ENCODE peak calls at places on chromosome 21, in ten cellular contexts. M is RWPE1, U is endothelial cell, R is tibial artery, K is mucosa of descending colon, C is lower leg skin, H is upper lobe of right lung, G is AG10803, I is A549, X is choroid plexus epithelial cell. Q is an unnamed sample.

GRCh38 chr21:29164330-29164942 is 34.0 kb downstream of the MAP3K7CL start:
- DNase-seq in I (peak), R (no peak), C (no peak), M (peak), G (peak), K (no peak), H (no peak), X (peak), U (no peak), Q (peak)

GRCh38 chr21:26587621-26588260 is 14.7 kb upstream of the CYYR1 start:
- DNase-seq in X (peak), U (no peak), R (no peak), K (no peak), G (peak), H (no peak), I (peak), M (peak), C (no peak), Q (no peak)

GRCh38 chr21:28959367-28960099 is 33.1 kb downstream of the LTN1 start:
- DNase-seq in X (peak), U (no peak), R (no peak), M (no peak), H (no peak), G (peak), I (peak), C (no peak), K (no peak), Q (no peak)

GRCh38 chr21:28856588-28857250 is 136.0 kb downstream of the LTN1 start:
- DNase-seq in G (peak), R (no peak), C (no peak), U (no peak), X (peak), H (no peak), M (no peak), I (no peak), K (no peak), Q (no peak)

GRCh38 chr21:16983425-16983824 is 529.4 kb upstream of the CXADR start:
- DNase-seq in X (no peak), K (no peak), U (no peak), H (no peak), I (no peak), C (no peak), M (no peak), G (no peak), R (no peak), Q (no peak)

GRCh38 chr21:32411366-32412161 is 942 bp upstream of the EVA1C start:
- DNase-seq in M (no peak), I (peak), H (peak), U (peak), G (peak), X (peak), K (peak), R (peak), C (peak), Q (no peak)

GRCh38 chr21:40871099-40871498 is 24.1 kb upstream of the DSCAM start:
- DNase-seq in H (no peak), M (no peak), R (no peak), I (no peak), K (no peak), X (no peak), G (no peak), C (no peak), U (no peak), Q (no peak)

GRCh38 chr21:8989883-8990325 is 1531.5 kb upstream of the TPTE start:
- DNase-seq in K (no peak), H (no peak), M (no peak), G (no peak), U (peak), I (peak), X (no peak), R (no peak), C (peak), Q (no peak)

GRCh38 chr21:25501996-25502665 is 105.2 kb downstream of the MRPL39 start:
- DNase-seq in C (no peak), X (no peak), H (no peak), K (peak), M (no peak), G (no peak), U (no peak), I (no peak), R (no peak), Q (no peak)

GRCh38 chr21:29892379-29892778 is 47.4 kb downstream of the GRIK1 start:
- DNase-seq in U (no peak), K (no peak), M (no peak), H (no peak), X (no peak), C (no peak), G (no peak), R (no peak), I (no peak), Q (no peak)

GRCh38 chr21:38439336-38439900 is 58.9 kb downstream of the ERG start:
- DNase-seq in K (no peak), G (peak), M (no peak), C (no peak), U (no peak), I (no peak), H (no peak), R (no peak), X (no peak), Q (no peak)

GRCh38 chr21:21196087-21196486 is 197.9 kb downstream of the NCAM2 start:
- DNase-seq in R (no peak), H (no peak), K (no peak), U (no peak), X (peak), G (no peak), M (no peak), I (no peak), C (no peak), Q (no peak)

GRCh38 chr21:36551731-36552457 is 72.0 kb upstream of the CLDN14 start:
- DNase-seq in M (no peak), X (peak), R (no peak), I (no peak), C (no peak), H (no peak), U (no peak), G (peak), K (no peak), Q (no peak)

GRCh38 chr21:18384771-18385170 is 18.8 kb downstream of the TMPRSS15 start:
- DNase-seq in G (no peak), K (no peak), M (peak), I (peak), C (no peak), U (no peak), R (no peak), X (peak), H (no peak), Q (no peak)

GRCh38 chr21:17650301-17650700 is 37.6 kb upstream of the BTG3 start:
- DNase-seq in U (no peak), C (no peak), R (no peak), X (no peak), K (no peak), G (no peak), H (no peak), M (no peak), I (no peak), Q (no peak)

GRCh38 chr21:38503588-38503987 is 5.3 kb upstream of the ERG start:
- DNase-seq in U (peak), M (peak), G (peak), H (no peak), K (no peak), C (no peak), X (peak), R (peak), I (no peak), Q (no peak)

GRCh38 chr21:38773108-38774061 is 32.3 kb upstream of the ETS2 start:
- DNase-seq in M (peak), U (no peak), H (no peak), G (peak), R (peak), I (peak), K (no peak), X (peak), C (peak), Q (no peak)

GRCh38 chr21:31426235-31426797 is 82.3 kb upstream of the TIAM1 start:
- DNase-seq in I (no peak), M (no peak), G (no peak), H (no peak), K (no peak), C (no peak), R (no peak), U (no peak), X (peak), Q (no peak)

GRCh38 chr21:27519357-27519756 is 552.5 kb upstream of the ADAMTS5 start:
- DNase-seq in H (no peak), K (no peak), U (no peak), G (peak), R (no peak), M (no peak), C (no peak), I (no peak), X (peak), Q (no peak)

GRCh38 chr21:28587748-28588147 is 404.9 kb downstream of the LTN1 start:
- DNase-seq in I (no peak), U (no peak), K (no peak), R (no peak), G (peak), M (peak), X (no peak), C (no peak), H (no peak), Q (no peak)

GRCh38 chr21:18951291-18952038 is 547.9 kb upstream of the TMPRSS15 start:
- DNase-seq in M (no peak), G (no peak), U (peak), R (no peak), X (peak), K (peak), I (peak), H (no peak), C (no peak), Q (no peak)

GRCh38 chr21:29360799-29361765 is 62.4 kb downstream of the BACH1 start:
- DNase-seq in I (peak), U (no peak), X (peak), G (no peak), H (no peak), M (no peak), C (no peak), K (no peak), R (no peak), Q (no peak)

GRCh38 chr21:29800051-29800450 is 139.7 kb downstream of the GRIK1 start:
- DNase-seq in G (no peak), R (no peak), U (no peak), H (no peak), M (no peak), I (no peak), K (no peak), C (no peak), X (peak), Q (no peak)

DNA sequence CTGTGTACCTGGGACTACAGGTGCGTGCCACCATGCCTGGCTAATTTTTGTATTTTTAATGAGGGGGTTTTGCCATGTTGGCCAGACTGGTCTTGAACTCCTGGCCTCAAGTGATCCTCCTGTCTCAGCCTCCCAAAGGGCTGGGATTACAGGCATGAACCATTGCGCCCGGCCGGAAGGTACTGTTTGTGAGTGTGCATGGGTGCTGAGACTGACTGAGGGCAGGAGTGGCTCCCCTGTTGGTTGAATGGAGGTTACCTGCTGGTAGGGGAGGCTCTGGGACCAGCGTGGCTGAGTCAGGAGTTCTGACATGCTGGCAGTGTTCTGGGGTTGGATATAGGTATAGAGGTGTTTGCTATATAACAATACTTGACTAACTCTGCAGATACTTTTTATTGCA is 10.4 kb downstream of the PRMT2 start:
- DNase-seq in U (no peak), H (no peak), X (no peak), I (no peak), M (no peak), K (no peak), G (no peak), C (no peak), R (no peak), Q (no peak)
- TF ChIP-seq CTCF in U (no peak), H (no peak), X (no peak), I (no peak), M (no peak), K (no peak), G (no peak), C (no peak), R (no peak), Q (no peak)

DNA sequence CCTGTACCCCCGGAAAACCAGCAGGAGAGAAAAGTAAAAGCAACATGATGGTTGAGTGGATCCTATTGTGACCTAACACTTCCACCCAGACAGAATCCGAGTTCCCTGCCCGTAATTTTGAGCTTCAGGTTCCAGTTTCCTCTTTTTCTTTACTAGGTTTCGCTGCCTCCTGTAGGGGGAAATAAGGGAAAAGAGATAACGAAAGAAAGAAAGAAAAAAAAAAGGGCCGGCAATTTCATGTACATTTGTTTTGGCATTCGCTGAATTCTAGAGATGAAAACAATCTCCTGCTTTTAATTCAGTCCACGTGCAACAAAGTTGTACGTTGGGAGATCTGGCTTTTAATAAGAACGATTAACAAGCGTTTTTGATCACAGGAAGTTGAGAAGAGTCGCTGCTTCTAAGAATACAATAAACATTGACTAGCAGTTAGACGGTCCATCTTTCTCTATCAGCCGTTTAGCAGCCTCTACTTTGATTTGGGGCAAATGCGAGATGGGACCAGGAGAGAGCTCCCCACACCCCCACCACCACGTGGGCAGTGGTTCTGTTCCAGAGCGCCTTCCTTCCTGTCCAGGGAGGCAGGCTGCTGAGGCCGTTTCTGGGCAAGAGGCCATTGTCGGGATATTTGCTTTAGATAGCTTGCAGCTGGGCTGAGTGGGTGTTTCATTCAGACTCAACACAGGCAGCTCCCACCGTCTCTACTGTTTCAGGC is 155.9 kb upstream of the RUNX1 start:
- DNase-seq in K (peak), X (peak), R (peak), C (peak), U (peak), M (no peak), G (peak), H (peak), I (no peak), Q (peak)
- TF ChIP-seq CTCF in K (no peak), X (peak), R (peak), C (no peak), U (no peak), M (no peak), G (peak), H (no peak), I (no peak), Q (no peak)

DNA sequence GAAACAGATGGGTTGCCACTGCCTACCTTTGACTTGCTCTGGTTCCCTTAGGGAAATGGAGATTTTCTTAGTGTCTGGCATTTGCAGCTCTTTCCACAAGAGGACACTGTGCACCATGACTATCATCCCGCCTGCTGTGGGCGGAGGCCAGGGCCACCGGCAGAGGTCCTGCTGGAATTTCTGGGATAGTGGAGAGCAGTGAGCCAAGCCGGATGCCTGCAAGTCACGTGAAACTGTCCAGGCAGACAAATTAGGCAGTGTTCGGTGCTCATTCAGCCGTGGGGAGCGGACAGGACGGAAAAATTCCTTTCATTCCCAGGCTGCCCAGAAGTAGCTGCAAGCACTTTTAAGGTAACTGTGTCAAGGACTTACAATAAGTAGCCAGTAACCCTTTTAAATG is 43.4 kb downstream of the IGSF5 start:
- DNase-seq in U (peak), I (peak), K (peak), X (peak), G (peak), C (peak), R (peak), H (peak), M (peak), Q (no peak)
- TF ChIP-seq CTCF in U (peak), I (peak), K (peak), X (peak), G (peak), C (no peak), R (peak), H (peak), M (peak), Q (no peak)

DNA sequence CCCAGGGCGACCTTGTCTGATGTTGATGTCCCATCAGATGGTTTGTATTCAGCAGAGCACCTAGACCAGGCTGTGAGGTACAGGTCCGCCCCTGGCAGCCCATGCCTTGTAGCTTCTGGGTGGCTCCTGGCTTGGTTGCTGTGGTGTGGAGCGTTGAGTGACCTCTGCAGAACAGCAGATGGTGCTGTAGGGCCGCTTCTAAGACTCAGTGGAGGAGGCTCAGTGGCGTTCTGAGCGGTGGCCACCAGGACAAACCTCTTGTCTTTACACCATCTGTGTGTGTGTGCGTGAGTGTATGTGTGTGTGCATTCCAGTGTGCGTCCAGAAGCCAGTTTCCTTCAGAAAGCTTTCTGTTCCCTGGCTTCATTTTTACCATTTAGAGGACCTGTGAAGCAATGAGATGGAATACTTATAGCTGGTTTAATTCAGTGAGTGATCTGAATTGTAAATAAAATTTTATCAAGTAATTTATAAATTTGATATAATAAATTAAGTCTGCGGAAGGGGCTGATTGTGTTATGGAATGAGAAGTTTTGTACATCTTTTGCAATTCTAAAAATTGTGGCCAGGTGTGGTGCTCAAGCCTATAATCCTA is 66.1 kb downstream of the ADARB1 start:
- DNase-seq in C (no peak), U (peak), X (peak), G (peak), M (peak), H (peak), K (peak), I (peak), R (peak), Q (peak)
- TF ChIP-seq CTCF in C (no peak), U (peak), X (peak), G (peak), M (peak), H (peak), K (peak), I (peak), R (peak), Q (peak)

DNA sequence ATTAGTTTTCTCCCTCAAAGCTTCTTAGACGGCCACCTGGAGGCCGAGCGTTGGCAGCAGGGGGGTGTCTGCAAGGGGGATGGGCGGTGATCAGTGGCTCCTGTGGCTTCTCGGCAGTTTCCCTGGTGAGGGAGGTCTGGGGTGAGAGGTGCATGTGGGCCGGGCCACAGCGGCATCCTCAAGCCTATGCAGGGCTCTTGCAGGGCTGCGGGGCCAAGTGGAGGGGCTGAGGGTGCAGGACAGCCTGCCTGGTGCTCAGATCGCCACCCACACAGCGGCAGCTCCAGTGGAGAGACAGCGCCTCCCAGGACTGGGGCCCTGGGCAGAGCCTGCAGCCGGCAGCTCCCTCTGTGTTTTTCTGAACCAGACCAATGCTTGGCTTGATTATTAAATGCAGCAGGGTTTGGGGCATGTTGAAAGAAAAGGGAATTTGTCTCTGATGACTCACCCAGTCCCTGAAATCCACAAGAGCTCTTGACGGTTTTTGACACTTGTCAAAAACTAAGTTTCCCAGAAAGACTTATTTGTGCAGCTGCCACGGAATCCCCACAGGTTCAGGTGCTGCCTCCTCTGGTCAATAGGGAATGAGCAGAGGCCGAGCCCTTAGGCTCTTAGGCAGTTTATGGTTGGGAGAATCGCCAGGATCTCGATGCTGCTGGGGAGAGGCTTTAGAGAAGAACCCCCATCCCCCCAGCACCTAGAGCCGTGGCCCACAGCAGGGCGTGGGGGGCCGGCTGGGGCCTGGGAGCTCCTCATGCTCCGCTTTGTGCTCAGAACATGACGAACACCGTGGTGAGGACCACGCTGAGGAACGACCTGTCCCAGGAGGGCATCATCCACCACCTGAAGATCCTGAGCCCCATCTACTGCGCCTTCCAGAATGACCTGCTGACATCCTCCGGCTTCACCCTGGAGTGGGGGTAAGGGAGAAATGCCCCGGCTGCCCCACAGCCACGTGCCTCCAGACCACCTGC is 54.7 kb downstream of the UMODL1 start:
- DNase-seq in C (no peak), I (peak), X (peak), M (no peak), R (no peak), G (peak), K (no peak), U (no peak), H (peak), Q (no peak)
- TF ChIP-seq CTCF in C (no peak), I (no peak), X (peak), M (peak), R (no peak), G (peak), K (no peak), U (peak), H (peak), Q (no peak)

GRCh38 chr21:43276811-43277210 is 108.0 kb downstream of the CRYAA start:
- DNase-seq in U (no peak), R (no peak), H (peak), X (no peak), G (no peak), M (no peak), C (no peak), I (no peak), K (no peak), Q (no peak)
- TF ChIP-seq CTCF in U (no peak), R (no peak), H (no peak), X (no peak), G (no peak), M (no peak), C (no peak), I (no peak), K (no peak), Q (no peak)

DNA sequence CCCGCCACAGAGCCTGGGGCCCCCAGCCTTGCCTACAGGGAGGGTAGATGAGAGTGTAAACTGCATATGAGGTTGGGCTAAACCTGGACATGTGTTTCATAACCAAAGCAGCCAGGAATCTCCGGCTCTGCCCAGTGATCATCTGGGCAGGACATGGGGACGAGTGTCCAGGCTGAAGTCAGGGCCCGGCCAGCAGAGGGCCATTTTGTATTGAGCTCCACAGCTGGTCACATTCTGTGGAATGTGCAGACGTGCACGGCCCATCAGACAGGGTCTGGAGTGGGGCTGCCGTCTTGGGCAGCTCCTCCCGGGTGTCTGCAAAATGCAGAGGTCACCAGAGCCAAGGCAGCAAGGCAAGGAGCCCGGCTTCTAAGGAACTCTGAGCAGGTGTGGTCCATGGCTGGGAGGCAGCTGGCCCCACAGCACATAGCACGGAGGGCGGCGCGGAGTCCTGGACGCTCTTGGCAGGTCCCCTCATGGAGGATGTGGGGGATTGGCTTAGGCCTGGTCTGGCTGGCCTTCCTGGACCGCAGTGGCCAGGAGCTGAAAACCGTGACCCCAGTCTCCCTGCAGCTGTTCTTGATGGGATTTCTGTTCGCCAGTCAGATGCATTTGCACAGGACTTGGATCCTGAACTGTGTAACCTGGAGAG is 6.3 kb downstream of the LRRC3 start:
- DNase-seq in I (no peak), M (no peak), C (no peak), X (no peak), U (peak), G (peak), H (no peak), R (no peak), K (no peak), Q (no peak)
- TF ChIP-seq CTCF in I (no peak), M (no peak), C (no peak), X (no peak), U (peak), G (no peak), H (peak), R (no peak), K (no peak), Q (no peak)

Q was measured in GM13976.